ENCODE peak calls at places on chromosomes 11 and 22, in seven cellular contexts. S is SK-N-SH, P is K562, G is GM12878, B is HCT116, A is HepG2, Y is H1. D is an unnamed sample.
A peak's percentile ranks its signal among the peaks of the same experiment; 100 is the strongest.

GRCh38 chr11:84691830-84692229 is 935.3 kb downstream of the DLG2 start:
- DNase-seq in S (no peak), P (no peak), G (no peak), B (no peak), A (no peak), Y (no peak), D (no peak)

GRCh38 chr11:46936138-46937110 is at the start of gene CSTPP1:
- DNase-seq in S (peak; percentile 95), P (peak; percentile 98), G (peak; percentile 77), B (peak; percentile 85), A (peak; percentile 88), Y (peak; percentile 71), D (peak; percentile 97)

GRCh38 chr22:27329471-27329870 is 472.1 kb downstream of the MN1 start:
- DNase-seq in S (no peak), P (no peak), G (no peak), B (no peak), A (no peak), Y (no peak), D (no peak)

GRCh38 chr11:76602431-76602861 is 68.1 kb downstream of the LRRC32 start:
- DNase-seq in S (peak; percentile 86), P (no peak), G (no peak), B (no peak), A (no peak), Y (no peak), D (no peak)

GRCh38 chr11:75949023-75949672 is 134.1 kb downstream of the UVRAG start:
- DNase-seq in S (peak; percentile 9), P (no peak), G (no peak), B (no peak), A (no peak), Y (no peak), D (no peak)

GRCh38 chr11:123299721-123300120 is 104.7 kb upstream of the CLMP start:
- DNase-seq in S (no peak), P (no peak), G (no peak), B (no peak), A (no peak), Y (no peak), D (no peak)

GRCh38 chr22:33000342-33001280 is 57.6 kb downstream of the SYN3 start:
- DNase-seq in S (peak; percentile 82), P (peak; percentile 52), G (no peak), B (no peak), A (peak; percentile 15), Y (peak; percentile 74), D (peak; percentile 39)

GRCh38 chr11:46506486-46506808 is 87.4 kb downstream of the AMBRA1 start:
- DNase-seq in S (no peak), P (no peak), G (no peak), B (no peak), A (no peak), Y (no peak), D (no peak)

GRCh38 chr22:20244744-20245576 is 23.2 kb downstream of the RTN4R start:
- DNase-seq in S (peak; percentile 66), P (peak; percentile 79), G (no peak), B (no peak), A (no peak), Y (no peak), D (no peak)

GRCh38 chr22:30212996-30213441 is 33.5 kb downstream of the LIF start:
- DNase-seq in S (peak; percentile 47), P (no peak), G (no peak), B (no peak), A (no peak), Y (no peak), D (no peak)

GRCh38 chr11:36409152-36409713 is 100.8 kb downstream of the TRAF6 start:
- DNase-seq in S (no peak), P (no peak), G (no peak), B (no peak), A (no peak), Y (no peak), D (no peak)

GRCh38 chr11:104694259-104695070 is 203.8 kb downstream of the CASP12 start:
- DNase-seq in S (no peak), P (no peak), G (no peak), B (no peak), A (no peak), Y (no peak), D (no peak)

GRCh38 chr11:36684840-36685800 is 87.1 kb upstream of the RAG2 start:
- DNase-seq in S (no peak), P (no peak), G (no peak), B (no peak), A (no peak), Y (no peak), D (no peak)

GRCh38 chr11:7353100-7353499 is 101.4 kb downstream of the SYT9 start:
- DNase-seq in S (no peak), P (peak; percentile 11), G (peak; percentile 7), B (peak; percentile 22), A (peak; percentile 26), Y (no peak), D (peak; percentile 60)

GRCh38 chr11:30149998-30150397 is 80.8 kb upstream of the FSHB start:
- DNase-seq in S (no peak), P (no peak), G (no peak), B (no peak), A (no peak), Y (no peak), D (no peak)

GRCh38 chr11:30153008-30153407 is 77.8 kb upstream of the FSHB start:
- DNase-seq in S (no peak), P (no peak), G (no peak), B (no peak), A (no peak), Y (no peak), D (no peak)

GRCh38 chr11:30150425-30150824 is 80.4 kb upstream of the FSHB start:
- DNase-seq in S (no peak), P (no peak), G (no peak), B (no peak), A (no peak), Y (no peak), D (no peak)

DNA sequence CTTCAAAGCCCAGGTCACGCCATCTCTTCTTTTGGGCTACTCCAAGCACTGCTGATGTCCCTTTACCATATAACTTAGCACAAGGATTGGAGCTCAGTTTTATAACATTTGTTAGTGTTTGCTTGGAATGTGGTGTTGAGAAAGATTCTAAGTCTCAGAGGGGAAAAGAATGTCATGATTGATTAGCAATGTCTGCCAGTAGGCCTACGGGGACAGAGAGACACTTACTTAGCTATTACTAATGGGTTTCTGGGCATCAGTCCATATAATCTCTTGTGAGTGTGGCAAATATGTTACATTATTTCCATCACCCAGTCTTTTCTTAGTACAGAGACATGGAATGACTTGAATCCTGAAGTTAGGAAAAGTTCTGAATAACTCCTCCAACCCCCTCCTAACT is 75.4 kb upstream of the FSHB start:
- DNase-seq in S (no peak), P (no peak), G (no peak), B (no peak), A (no peak), Y (no peak), D (no peak)
- TF ChIP-seq JUND in S (no peak), P (no peak), G (no peak), B (no peak), A (no peak), Y (no peak), D (no peak)

DNA sequence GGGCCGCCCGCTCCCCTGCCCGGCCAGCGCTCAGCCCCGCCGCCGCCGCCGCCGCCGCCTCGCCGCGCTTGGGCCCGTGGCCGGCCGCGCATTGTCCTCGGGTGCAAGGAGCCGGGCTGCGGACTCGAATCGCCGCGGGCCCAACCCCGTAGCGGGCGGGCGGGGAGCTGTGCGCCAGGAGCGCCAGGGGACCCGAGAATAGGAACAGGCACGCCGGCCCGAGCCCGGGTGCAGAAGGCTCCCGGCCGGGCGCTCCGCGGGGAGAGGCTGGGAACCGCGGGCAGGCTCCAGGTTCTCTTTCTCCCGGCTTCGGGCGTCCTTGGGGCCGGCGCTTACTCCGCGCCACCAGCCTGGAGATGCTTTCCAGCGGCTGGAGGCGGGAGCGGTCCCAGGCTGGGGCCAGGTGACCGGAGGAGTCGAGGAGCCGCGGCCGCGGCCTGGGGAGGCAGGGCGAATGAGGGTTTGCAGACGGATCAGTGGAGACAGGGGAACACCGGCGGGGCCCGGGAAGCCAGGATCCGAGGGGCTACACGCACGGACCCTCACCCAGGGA is 636 bp downstream of the PKNOX2 start:
- DNase-seq in S (peak; percentile 81), P (no peak), G (no peak), B (no peak), A (no peak), Y (no peak), D (peak; percentile 96)
- TF ChIP-seq JUND in S (no peak), P (no peak), G (no peak), B (no peak), A (no peak), Y (no peak), D (no peak)

GRCh38 chr22:40504285-40505249 is 132.0 kb downstream of the MRTFA start:
- DNase-seq in S (no peak), P (no peak), G (no peak), B (no peak), A (no peak), Y (no peak), D (no peak)

GRCh38 chr22:40502919-40503318 is 132.5 kb downstream of the SGSM3 start:
- DNase-seq in S (no peak), P (no peak), G (no peak), B (no peak), A (no peak), Y (no peak), D (no peak)

GRCh38 chr22:40498454-40499186 is 128.2 kb downstream of the SGSM3 start:
- DNase-seq in S (no peak), P (peak; percentile 11), G (no peak), B (peak; percentile 91), A (peak; percentile 99), Y (peak; percentile 49), D (no peak)

GRCh38 chr22:40499187-40499753 is 128.9 kb downstream of the SGSM3 start:
- DNase-seq in S (peak; percentile 14), P (peak; percentile 40), G (peak; percentile 55), B (peak; percentile 79), A (peak; percentile 84), Y (peak; percentile 10), D (no peak)
- TF ChIP-seq JUND in S (peak; percentile 96), P (peak; percentile 92), G (peak; percentile 22), B (peak; percentile 79), A (no peak), Y (no peak), D (no peak)

DNA sequence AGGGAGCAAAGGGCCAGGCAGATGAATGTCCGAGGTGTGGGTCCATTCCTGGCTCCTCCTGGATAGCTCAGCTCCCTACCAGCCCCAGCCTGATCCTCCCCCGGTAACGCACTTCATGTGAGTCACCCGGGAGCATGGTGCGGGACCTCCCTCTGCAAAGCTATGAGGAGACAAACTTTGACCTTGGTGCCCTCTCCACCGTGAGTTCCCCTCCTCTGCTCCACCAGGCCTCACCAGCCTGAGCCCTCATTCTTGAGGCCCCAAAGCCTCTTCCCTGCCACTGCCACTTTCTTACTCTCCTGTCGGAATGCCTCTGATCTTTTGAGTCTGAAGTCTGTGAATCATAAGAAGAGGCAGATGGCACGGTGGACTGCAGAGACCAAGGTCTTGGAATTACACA is 37.4 kb upstream of the CD82 start:
- DNase-seq in S (no peak), P (peak; percentile 70), G (no peak), B (no peak), A (no peak), Y (no peak), D (no peak)
- TF ChIP-seq JUND in S (no peak), P (peak; percentile 63), G (no peak), B (no peak), A (no peak), Y (no peak), D (no peak)

DNA sequence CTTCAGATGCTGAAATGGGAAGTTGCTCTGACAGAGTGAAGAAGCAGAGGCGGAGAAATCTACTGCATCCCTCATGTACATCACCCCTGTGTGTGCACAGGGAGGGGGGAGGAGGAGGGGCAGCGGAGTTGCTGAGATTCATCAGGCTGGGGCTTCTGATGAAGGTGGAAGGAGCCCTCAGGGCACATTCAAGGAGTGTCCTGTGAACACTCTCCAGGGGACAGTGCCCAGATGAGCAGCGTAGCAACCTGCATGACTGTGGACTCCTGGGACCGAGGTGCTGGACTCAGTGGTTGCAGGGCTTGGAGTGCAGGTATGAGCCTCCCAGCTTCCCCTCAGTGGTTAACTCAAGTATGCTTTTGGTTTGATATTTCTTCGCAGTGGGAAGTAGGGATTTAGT is 257.8 kb upstream of the B3GAT1 start:
- DNase-seq in S (no peak), P (no peak), G (no peak), B (no peak), A (no peak), Y (no peak), D (no peak)
- TF ChIP-seq JUND in S (no peak), P (no peak), G (no peak), B (no peak), A (no peak), Y (no peak), D (no peak)

D was measured in T47D.